ENCODE peak calls at places on chromosome 14, in six cellular contexts. J is esophagus muscularis mucosa, Y is GM23338, D is HepG2, C is endothelial cell of umbilical vein, G is stomach. Q is an unnamed sample.

GRCh38 chr14:53128706-53129105 is 24.4 kb downstream of the DDHD1 start:
- DNase-seq in J (no peak), Y (no peak), D (no peak), C (no peak), G (no peak), Q (no peak)

GRCh38 chr14:29892327-29892726 is 35.3 kb downstream of the PRKD1 start:
- DNase-seq in J (no peak), Y (no peak), D (no peak), C (no peak), G (no peak), Q (no peak)

GRCh38 chr14:99551034-99551922 is 52.7 kb downstream of the CCDC85C start:
- DNase-seq in J (no peak), Y (no peak), D (no peak), C (no peak), G (no peak), Q (no peak)

GRCh38 chr14:21097616-21098133 is 780 bp downstream of the ZNF219 start:
- DNase-seq in J (no peak), Y (peak; percentile 84), D (no peak), C (no peak), G (no peak), Q (no peak)

GRCh38 chr14:65751510-65751909 is 339.0 kb downstream of the FUT8 start:
- DNase-seq in J (no peak), Y (peak; percentile 17), D (no peak), C (no peak), G (no peak), Q (no peak)

GRCh38 chr14:41960316-41960715 is 353.6 kb downstream of the LRFN5 start:
- DNase-seq in J (no peak), Y (no peak), D (no peak), C (no peak), G (no peak), Q (no peak)

GRCh38 chr14:91945776-91946305 is 1.7 kb downstream of the FBLN5 start:
- DNase-seq in J (no peak), Y (no peak), D (no peak), C (peak; percentile 49), G (no peak), Q (no peak)

GRCh38 chr14:99185436-99186068 is 86.4 kb downstream of the BCL11B start:
- DNase-seq in J (no peak), Y (no peak), D (no peak), C (no peak), G (no peak), Q (no peak)

GRCh38 chr14:93033983-93034670 is 81.6 kb downstream of the ITPK1 start:
- DNase-seq in J (no peak), Y (peak; percentile 65), D (no peak), C (no peak), G (no peak), Q (no peak)

GRCh38 chr14:34203271-34203722 is 252.4 kb upstream of the EGLN3 start:
- DNase-seq in J (no peak), Y (no peak), D (no peak), C (no peak), G (no peak), Q (no peak)

GRCh38 chr14:36944307-36945010 is 227.9 kb downstream of the SLC25A21 start:
- DNase-seq in J (no peak), Y (no peak), D (no peak), C (no peak), G (no peak), Q (no peak)

GRCh38 chr14:100677925-100678765 is 48.5 kb upstream of the DLK1 start:
- DNase-seq in J (no peak), Y (no peak), D (no peak), C (no peak), G (peak; percentile 58), Q (peak; percentile 62)

GRCh38 chr14:41785696-41786095 is 179.0 kb downstream of the LRFN5 start:
- DNase-seq in J (no peak), Y (peak; percentile 24), D (peak; percentile 10), C (no peak), G (no peak), Q (no peak)

GRCh38 chr14:100533647-100534485 is 53.4 kb downstream of the BEGAIN start:
- DNase-seq in J (peak; percentile 91), Y (no peak), D (no peak), C (no peak), G (peak; percentile 25), Q (peak; percentile 46)

DNA sequence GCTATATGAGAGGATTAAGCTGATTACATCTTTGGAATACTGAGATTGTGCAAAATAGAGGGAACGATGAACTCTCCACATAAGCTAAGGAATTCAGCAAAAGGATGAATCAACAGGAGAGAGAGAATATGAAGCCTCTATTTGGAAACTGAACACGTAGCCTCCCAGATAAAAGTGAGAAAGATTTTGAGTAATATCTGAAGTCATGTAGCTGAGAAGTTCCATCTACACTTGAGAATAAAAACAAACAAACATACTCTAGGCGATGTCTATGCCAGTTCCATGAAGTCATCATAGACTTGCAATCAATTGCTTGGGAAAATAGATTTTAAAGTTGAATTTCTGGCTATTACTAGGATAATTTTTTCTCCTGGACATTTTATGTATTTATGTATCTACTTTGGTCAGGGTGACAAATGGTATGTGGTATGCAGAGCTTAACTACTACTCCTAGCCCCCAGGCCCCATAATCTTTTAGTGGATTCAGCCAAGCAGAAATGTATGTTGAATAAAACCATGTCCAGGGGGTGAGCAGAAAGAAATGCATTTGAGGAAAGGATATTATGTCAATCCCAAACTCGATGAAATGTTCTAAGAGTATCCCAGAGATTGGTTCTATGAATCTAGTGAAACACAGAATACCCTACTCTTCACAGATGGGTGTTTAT is 627.4 kb downstream of the DIO2 start:
- DNase-seq in J (no peak), Y (no peak), D (no peak), C (no peak), G (no peak), Q (no peak)
- H3K27ac ChIP-seq in J (no peak overlapping the region), Y (no peak overlapping the region), D (no peak overlapping the region), C (no peak overlapping the region), G (no peak overlapping the region), Q (no peak overlapping the region)

GRCh38 chr14:25250516-25250915 is 200.6 kb upstream of the STXBP6 start:
- DNase-seq in J (no peak), Y (no peak), D (no peak), C (no peak), G (no peak), Q (no peak)
- TF ChIP-seq POLR2AphosphoS5 in J (no peak), Y (no peak), D (no peak), C (no peak), G (no peak), Q (no peak)

GRCh38 chr14:49769581-49770211 is 1.7 kb downstream of the KLHDC2 start:
- DNase-seq in J (no peak), Y (no peak), D (no peak), C (no peak), G (no peak), Q (no peak)

GRCh38 chr14:49768301-49769121 is 558 bp downstream of the KLHDC2 start:
- DNase-seq in J (no peak), Y (peak; percentile 67), D (peak; percentile 70), C (peak; percentile 72), G (peak; percentile 65), Q (peak; percentile 24)

GRCh38 chr14:49767473-49768300 is at the start of gene KLHDC2:
- DNase-seq in J (peak; percentile 93), Y (peak; percentile 93), D (peak; percentile 73), C (peak; percentile 88), G (peak; percentile 93), Q (peak; percentile 88)

GRCh38 chr14:49770212-49770817 is 2.4 kb downstream of the KLHDC2 start:
- DNase-seq in J (no peak), Y (no peak), D (peak; percentile 97), C (no peak), G (peak; percentile 63), Q (no peak)

GRCh38 chr14:49769171-49769570 is 1.2 kb downstream of the KLHDC2 start:
- DNase-seq in J (no peak), Y (no peak), D (peak; percentile 53), C (no peak), G (peak; percentile 39), Q (no peak)
- H3K27ac ChIP-seq in J (peak overlapping the region; percentile 93), Y (peak overlapping the region; percentile 99), D (peak overlapping the region; percentile 99), C (peak overlapping the region; percentile 86), G (peak overlapping the region; percentile 99), Q (peak overlapping the region; percentile 93)

GRCh38 chr14:31026076-31026394 is at the start of gene STRN3:
- DNase-seq in J (no peak), Y (no peak), D (no peak), C (no peak), G (no peak), Q (no peak)
- TF ChIP-seq POLR2AphosphoS5 in J (peak; percentile 85), Y (peak; percentile 67), D (peak; percentile 83), C (no peak), G (no peak), Q (no peak)

GRCh38 chr14:75069021-75069810 is at the start of gene ZC2HC1C:
- DNase-seq in J (peak; percentile 98), Y (peak; percentile 97), D (peak; percentile 89), C (peak; percentile 91), G (peak; percentile 97), Q (peak; percentile 40)

GRCh38 chr14:75070383-75070782 is 942 bp downstream of the ZC2HC1C start:
- DNase-seq in J (no peak), Y (no peak), D (no peak), C (no peak), G (no peak), Q (no peak)

GRCh38 chr14:75067212-75067611 is 2.2 kb upstream of the ZC2HC1C start:
- DNase-seq in J (no peak), Y (no peak), D (no peak), C (no peak), G (no peak), Q (no peak)

GRCh38 chr14:75068294-75069020 is 984 bp upstream of the ZC2HC1C start:
- DNase-seq in J (no peak), Y (peak; percentile 40), D (no peak), C (no peak), G (no peak), Q (no peak)

GRCh38 chr14:75069811-75070145 is 337 bp downstream of the ZC2HC1C start:
- DNase-seq in J (no peak), Y (peak; percentile 82), D (peak; percentile 47), C (no peak), G (no peak), Q (no peak)
- H3K27ac ChIP-seq in J (peak overlapping the region; percentile 91), Y (peak overlapping the region; percentile 62), D (peak overlapping the region; percentile 95), C (peak overlapping the region; percentile 86), G (peak overlapping the region; percentile 91), Q (no peak overlapping the region)